ENCODE peak calls at places on chromosomes 12 and 14, in six cellular contexts. X is GM04503, F is hypothalamus, R is SW480, L is transverse colon, Z is neuronal stem cell. C is an unnamed sample.

GRCh38 chr14:73796881-73797539 is 54.6 kb upstream of the PTGR2 start:
- DNase-seq in L (no peak), F (no peak), R (peak; percentile 54), X (no peak), Z (no peak), C (no peak)

GRCh38 chr14:33945329-33945728 is 5.5 kb downstream of the EGLN3 start:
- DNase-seq in X (no peak), F (no peak), R (no peak), L (no peak), Z (no peak), C (no peak)

GRCh38 chr14:86065407-86065806 is 535.5 kb downstream of the FLRT2 start:
- DNase-seq in F (no peak), R (no peak), Z (no peak), L (no peak), X (no peak), C (no peak)

GRCh38 chr12:108514973-108515814 is at the start of gene FICD:
- DNase-seq in F (peak; percentile 99), X (peak; percentile 86), R (peak; percentile 97), Z (peak; percentile 99), L (peak; percentile 100), C (peak; percentile 90)

GRCh38 chr12:14995583-14996425 is 23.0 kb downstream of the PDE6H start:
- DNase-seq in R (peak; percentile 71), Z (peak; percentile 24), F (no peak), L (no peak), X (no peak), C (peak; percentile 17)

GRCh38 chr14:102777711-102778615 is 714 bp downstream of the TRAF3 start:
- DNase-seq in L (peak; percentile 26), F (no peak), X (no peak), Z (no peak), R (peak; percentile 21), C (no peak)

GRCh38 chr12:14561677-14562076 is 6.0 kb downstream of the PLBD1 start:
- DNase-seq in R (no peak), F (no peak), Z (no peak), L (no peak), X (no peak), C (no peak)

GRCh38 chr14:97180304-97181200 is 383.4 kb downstream of the VRK1 start:
- DNase-seq in Z (no peak), F (no peak), R (peak; percentile 75), X (peak; percentile 43), L (no peak), C (peak; percentile 28)

GRCh38 chr12:64400041-64400440 is 4.2 kb upstream of the XPOT start:
- DNase-seq in L (no peak), F (no peak), R (no peak), X (no peak), Z (no peak), C (peak; percentile 67)

GRCh38 chr12:106001105-106001489 is 137.7 kb downstream of the NUAK1 start:
- DNase-seq in F (no peak), Z (no peak), R (no peak), L (no peak), X (no peak), C (no peak)

GRCh38 chr14:56131865-56132830 is 13.9 kb downstream of the PELI2 start:
- DNase-seq in R (no peak), F (no peak), Z (no peak), L (no peak), X (no peak), C (no peak)

GRCh38 chr12:27319394-27319793 is 13.2 kb upstream of the BMAL2 start:
- DNase-seq in Z (no peak), F (no peak), X (peak; percentile 49), L (no peak), R (peak; percentile 44), C (peak; percentile 36)

GRCh38 chr12:112381421-112381897 is 772 bp downstream of the HECTD4 start:
- DNase-seq in F (no peak), R (peak; percentile 71), L (peak; percentile 50), Z (no peak), X (no peak), C (no peak)

GRCh38 chr12:4849024-4849594 is 60.6 kb upstream of the KCNA1 start:
- DNase-seq in X (no peak), L (no peak), F (no peak), R (peak; percentile 51), Z (no peak), C (peak; percentile 6)

GRCh38 chr14:96461950-96462798 is 40.0 kb upstream of the PAPOLA start:
- DNase-seq in F (no peak), X (no peak), R (no peak), L (peak; percentile 37), Z (no peak), C (no peak)

GRCh38 chr12:107379852-107380567 is 286.7 kb upstream of the CRY1 start:
- DNase-seq in R (no peak), X (peak; percentile 55), F (no peak), Z (no peak), L (peak; percentile 27), C (peak; percentile 38)

GRCh38 chr12:89369166-89369565 is 16.9 kb upstream of the DUSP6 start:
- DNase-seq in Z (no peak), X (no peak), R (no peak), L (no peak), F (no peak), C (peak; percentile 69)

GRCh38 chr12:53575502-53576264 is 50.5 kb downstream of the ATF7 start:
- DNase-seq in F (no peak), Z (no peak), L (no peak), X (no peak), R (peak; percentile 16), C (peak; percentile 87)

C was measured in foreskin keratinocyte.